ENCODE peak calls at places on chromosomes 2 and 18, in seven cellular contexts. One of them, this sample, is unnamed.
A peak's percentile ranks its signal among the peaks of the same experiment; 100 is the strongest.

GRCh38 chr18:21386523-21387240 is 144.7 kb downstream of the GREB1L start:
- DNase-seq in GM12865: no peak
- DNase-seq in neuronal stem cell: no peak
- DNase-seq in fibroblast of lung: no peak
- DNase-seq in iPS DF 6.9: peak; percentile 54
- DNase-seq in fibroblast of pulmonary artery: no peak
- DNase-seq in choroid plexus epithelial cell: no peak
- DNase-seq in this sample: no peak

GRCh38 chr2:53852540-53852939 is 7.2 kb downstream of the GPR75 start:
- DNase-seq in GM12865: no peak
- DNase-seq in neuronal stem cell: no peak
- DNase-seq in fibroblast of lung: no peak
- DNase-seq in iPS DF 6.9: no peak
- DNase-seq in fibroblast of pulmonary artery: no peak
- DNase-seq in choroid plexus epithelial cell: no peak
- DNase-seq in this sample: no peak

GRCh38 chr2:191009541-191010374 is 4.2 kb downstream of the STAT1 start:
- DNase-seq in GM12865: no peak
- DNase-seq in neuronal stem cell: no peak
- DNase-seq in fibroblast of lung: peak; percentile 34
- DNase-seq in iPS DF 6.9: no peak
- DNase-seq in fibroblast of pulmonary artery: no peak
- DNase-seq in choroid plexus epithelial cell: no peak
- DNase-seq in this sample: peak; percentile 59

GRCh38 chr2:219453691-219454131 is 19.1 kb downstream of the SPEG start:
- DNase-seq in GM12865: no peak
- DNase-seq in neuronal stem cell: no peak
- DNase-seq in fibroblast of lung: peak; percentile 94
- DNase-seq in iPS DF 6.9: no peak
- DNase-seq in fibroblast of pulmonary artery: peak; percentile 92
- DNase-seq in choroid plexus epithelial cell: peak; percentile 76
- DNase-seq in this sample: no peak

GRCh38 chr18:63237486-63237885 is 82.1 kb downstream of the BCL2 start:
- DNase-seq in GM12865: no peak
- DNase-seq in neuronal stem cell: peak; percentile 20
- DNase-seq in fibroblast of lung: no peak
- DNase-seq in iPS DF 6.9: no peak
- DNase-seq in fibroblast of pulmonary artery: peak; percentile 78
- DNase-seq in choroid plexus epithelial cell: no peak
- DNase-seq in this sample: peak; percentile 18

GRCh38 chr2:141557329-141558098 is 573.3 kb downstream of the LRP1B start:
- DNase-seq in GM12865: peak; percentile 40
- DNase-seq in neuronal stem cell: no peak
- DNase-seq in fibroblast of lung: peak; percentile 83
- DNase-seq in iPS DF 6.9: no peak
- DNase-seq in fibroblast of pulmonary artery: peak; percentile 96
- DNase-seq in choroid plexus epithelial cell: peak; percentile 98
- DNase-seq in this sample: peak; percentile 98

GRCh38 chr2:28370355-28370754 is 22.3 kb upstream of the FOSL2 start:
- DNase-seq in GM12865: no peak
- DNase-seq in neuronal stem cell: no peak
- DNase-seq in fibroblast of lung: no peak
- DNase-seq in iPS DF 6.9: no peak
- DNase-seq in fibroblast of pulmonary artery: no peak
- DNase-seq in choroid plexus epithelial cell: no peak
- DNase-seq in this sample: peak; percentile 32

GRCh38 chr2:219968685-219969345 is 341.4 kb downstream of the SLC4A3 start:
- DNase-seq in GM12865: no peak
- DNase-seq in neuronal stem cell: no peak
- DNase-seq in fibroblast of lung: peak; percentile 14
- DNase-seq in iPS DF 6.9: no peak
- DNase-seq in fibroblast of pulmonary artery: no peak
- DNase-seq in choroid plexus epithelial cell: no peak
- DNase-seq in this sample: peak; percentile 97

GRCh38 chr2:64862623-64863022 is 126.6 kb upstream of the SLC1A4 start:
- DNase-seq in GM12865: no peak
- DNase-seq in neuronal stem cell: no peak
- DNase-seq in fibroblast of lung: no peak
- DNase-seq in iPS DF 6.9: no peak
- DNase-seq in fibroblast of pulmonary artery: no peak
- DNase-seq in choroid plexus epithelial cell: no peak
- DNase-seq in this sample: no peak

GRCh38 chr2:1605659-1606400 is 138.5 kb downstream of the PXDN start:
- DNase-seq in GM12865: peak; percentile 8
- DNase-seq in neuronal stem cell: no peak
- DNase-seq in fibroblast of lung: no peak
- DNase-seq in iPS DF 6.9: peak; percentile 79
- DNase-seq in fibroblast of pulmonary artery: peak; percentile 63
- DNase-seq in choroid plexus epithelial cell: peak; percentile 62
- DNase-seq in this sample: no peak

GRCh38 chr2:2244508-2244907 is 86.6 kb downstream of the MYT1L start:
- DNase-seq in GM12865: no peak
- DNase-seq in neuronal stem cell: no peak
- DNase-seq in fibroblast of lung: no peak
- DNase-seq in iPS DF 6.9: no peak
- DNase-seq in fibroblast of pulmonary artery: no peak
- DNase-seq in choroid plexus epithelial cell: no peak
- DNase-seq in this sample: no peak

GRCh38 chr2:188576657-188577056 is 285.0 kb downstream of the GULP1 start:
- DNase-seq in GM12865: no peak
- DNase-seq in neuronal stem cell: no peak
- DNase-seq in fibroblast of lung: peak; percentile 32
- DNase-seq in iPS DF 6.9: no peak
- DNase-seq in fibroblast of pulmonary artery: no peak
- DNase-seq in choroid plexus epithelial cell: no peak
- DNase-seq in this sample: no peak
- H3K4me3 ChIP-seq in GM12865: no peak overlapping the region
- H3K4me3 ChIP-seq in neuronal stem cell: no peak overlapping the region
- H3K4me3 ChIP-seq in fibroblast of lung: no peak overlapping the region
- H3K4me3 ChIP-seq in iPS DF 6.9: no peak overlapping the region
- H3K4me3 ChIP-seq in fibroblast of pulmonary artery: no peak overlapping the region
- H3K4me3 ChIP-seq in choroid plexus epithelial cell: no peak overlapping the region
- H3K4me3 ChIP-seq in this sample: no peak overlapping the region

GRCh38 chr2:95024960-95025405 is 525 bp upstream of the MAL start:
- DNase-seq in GM12865: no peak
- DNase-seq in neuronal stem cell: no peak
- DNase-seq in fibroblast of lung: no peak
- DNase-seq in iPS DF 6.9: no peak
- DNase-seq in fibroblast of pulmonary artery: no peak
- DNase-seq in choroid plexus epithelial cell: no peak
- DNase-seq in this sample: no peak

GRCh38 chr2:95025406-95026319 is at the start of gene MAL:
- DNase-seq in GM12865: peak; percentile 47
- DNase-seq in neuronal stem cell: peak; percentile 27
- DNase-seq in fibroblast of lung: no peak
- DNase-seq in iPS DF 6.9: peak; percentile 22
- DNase-seq in fibroblast of pulmonary artery: no peak
- DNase-seq in choroid plexus epithelial cell: no peak
- DNase-seq in this sample: no peak

GRCh38 chr2:95023222-95023597 is 2.3 kb upstream of the MAL start:
- DNase-seq in GM12865: peak; percentile 76
- DNase-seq in neuronal stem cell: no peak
- DNase-seq in fibroblast of lung: no peak
- DNase-seq in iPS DF 6.9: no peak
- DNase-seq in fibroblast of pulmonary artery: no peak
- DNase-seq in choroid plexus epithelial cell: no peak
- DNase-seq in this sample: no peak

GRCh38 chr2:95022309-95023221 is 2.9 kb upstream of the MAL start:
- DNase-seq in GM12865: peak; percentile 86
- DNase-seq in neuronal stem cell: peak; percentile 61
- DNase-seq in fibroblast of lung: peak; percentile 66
- DNase-seq in iPS DF 6.9: peak; percentile 20
- DNase-seq in fibroblast of pulmonary artery: peak; percentile 62
- DNase-seq in choroid plexus epithelial cell: peak; percentile 67
- DNase-seq in this sample: peak; percentile 44

DNA sequence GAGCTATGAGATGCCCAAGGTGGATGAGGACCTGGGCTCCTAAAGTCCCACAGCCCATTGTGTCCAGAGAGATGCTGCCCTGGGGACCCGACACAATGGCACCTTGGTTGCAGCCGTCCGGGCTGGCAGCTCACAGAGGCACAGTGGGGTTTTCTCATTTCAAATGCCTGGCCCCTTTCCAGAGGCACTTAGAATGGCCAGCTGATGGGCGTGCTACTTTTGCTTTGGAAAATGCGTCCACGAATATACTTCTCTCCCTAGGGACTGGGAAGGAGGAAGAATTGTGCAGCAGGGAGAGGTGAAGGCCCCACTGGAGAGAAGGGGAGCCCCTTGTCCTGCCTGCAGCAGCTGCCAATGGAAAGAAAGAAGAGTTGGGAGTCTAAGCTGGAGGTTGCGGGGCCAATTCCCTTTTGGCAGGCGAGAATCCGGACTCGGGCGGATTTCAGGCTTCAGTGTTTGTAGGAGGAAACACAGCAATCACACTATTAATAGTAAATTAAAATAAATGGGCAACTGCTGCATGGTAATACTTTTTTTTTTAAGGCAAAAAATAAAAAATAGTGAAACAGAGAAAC is 1.1 kb upstream of the MAL start:
- DNase-seq in GM12865: no peak
- DNase-seq in neuronal stem cell: no peak
- DNase-seq in fibroblast of lung: no peak
- DNase-seq in iPS DF 6.9: no peak
- DNase-seq in fibroblast of pulmonary artery: no peak
- DNase-seq in choroid plexus epithelial cell: no peak
- DNase-seq in this sample: no peak
- H3K4me3 ChIP-seq in GM12865: peak overlapping the region; percentile 47
- H3K4me3 ChIP-seq in neuronal stem cell: no peak overlapping the region
- H3K4me3 ChIP-seq in fibroblast of lung: no peak overlapping the region
- H3K4me3 ChIP-seq in iPS DF 6.9: no peak overlapping the region
- H3K4me3 ChIP-seq in fibroblast of pulmonary artery: no peak overlapping the region
- H3K4me3 ChIP-seq in choroid plexus epithelial cell: no peak overlapping the region
- H3K4me3 ChIP-seq in this sample: no peak overlapping the region

DNA sequence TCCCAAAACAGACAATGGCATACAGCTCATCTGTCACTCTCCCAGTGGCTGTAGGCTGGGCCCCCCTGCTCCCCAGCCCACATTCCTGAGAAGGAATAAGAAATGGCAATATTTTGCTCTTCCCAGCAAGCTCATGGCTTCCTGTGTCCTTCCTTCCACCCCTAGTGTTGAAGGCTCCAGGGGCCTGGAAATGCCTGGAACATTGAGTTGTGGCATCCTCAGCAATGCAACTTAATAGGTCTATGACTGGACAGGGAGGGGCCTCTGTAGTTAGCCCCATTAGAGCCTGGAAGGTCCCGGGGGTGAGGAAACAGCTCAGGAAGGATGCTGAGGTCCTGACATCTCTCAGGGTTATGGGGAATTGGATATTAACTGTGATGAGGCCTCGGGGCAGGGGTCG is 3.3 kb downstream of the KIF3C start:
- DNase-seq in GM12865: no peak
- DNase-seq in neuronal stem cell: no peak
- DNase-seq in fibroblast of lung: no peak
- DNase-seq in iPS DF 6.9: no peak
- DNase-seq in fibroblast of pulmonary artery: no peak
- DNase-seq in choroid plexus epithelial cell: peak; percentile 12
- DNase-seq in this sample: no peak
- H3K4me3 ChIP-seq in GM12865: no peak overlapping the region
- H3K4me3 ChIP-seq in neuronal stem cell: no peak overlapping the region
- H3K4me3 ChIP-seq in fibroblast of lung: no peak overlapping the region
- H3K4me3 ChIP-seq in iPS DF 6.9: no peak overlapping the region
- H3K4me3 ChIP-seq in fibroblast of pulmonary artery: no peak overlapping the region
- H3K4me3 ChIP-seq in choroid plexus epithelial cell: no peak overlapping the region
- H3K4me3 ChIP-seq in this sample: no peak overlapping the region

GRCh38 chr2:54999182-54999581 is 51.1 kb downstream of the RTN4 start:
- DNase-seq in GM12865: no peak
- DNase-seq in neuronal stem cell: no peak
- DNase-seq in fibroblast of lung: peak; percentile 58
- DNase-seq in iPS DF 6.9: no peak
- DNase-seq in fibroblast of pulmonary artery: peak; percentile 64
- DNase-seq in choroid plexus epithelial cell: peak; percentile 81
- DNase-seq in this sample: peak; percentile 44
- H3K4me3 ChIP-seq in GM12865: no peak overlapping the region
- H3K4me3 ChIP-seq in neuronal stem cell: no peak overlapping the region
- H3K4me3 ChIP-seq in fibroblast of lung: no peak overlapping the region
- H3K4me3 ChIP-seq in iPS DF 6.9: no peak overlapping the region
- H3K4me3 ChIP-seq in fibroblast of pulmonary artery: no peak overlapping the region
- H3K4me3 ChIP-seq in choroid plexus epithelial cell: no peak overlapping the region
- H3K4me3 ChIP-seq in this sample: no peak overlapping the region

GRCh38 chr2:157440404-157441071 is 3.4 kb downstream of the CYTIP start:
- DNase-seq in GM12865: no peak
- DNase-seq in neuronal stem cell: no peak
- DNase-seq in fibroblast of lung: no peak
- DNase-seq in iPS DF 6.9: no peak
- DNase-seq in fibroblast of pulmonary artery: no peak
- DNase-seq in choroid plexus epithelial cell: no peak
- DNase-seq in this sample: no peak

GRCh38 chr2:157438907-157439791 is 4.7 kb downstream of the CYTIP start:
- DNase-seq in GM12865: peak; percentile 46
- DNase-seq in neuronal stem cell: no peak
- DNase-seq in fibroblast of lung: peak; percentile 23
- DNase-seq in iPS DF 6.9: no peak
- DNase-seq in fibroblast of pulmonary artery: peak; percentile 40
- DNase-seq in choroid plexus epithelial cell: no peak
- DNase-seq in this sample: no peak

GRCh38 chr2:157441072-157441454 is 2.8 kb downstream of the CYTIP start:
- DNase-seq in GM12865: peak; percentile 86
- DNase-seq in neuronal stem cell: no peak
- DNase-seq in fibroblast of lung: peak; percentile 12
- DNase-seq in iPS DF 6.9: no peak
- DNase-seq in fibroblast of pulmonary artery: peak; percentile 56
- DNase-seq in choroid plexus epithelial cell: no peak
- DNase-seq in this sample: no peak

GRCh38 chr2:157442136-157442535 is 1.8 kb downstream of the CYTIP start:
- DNase-seq in GM12865: peak; percentile 50
- DNase-seq in neuronal stem cell: no peak
- DNase-seq in fibroblast of lung: no peak
- DNase-seq in iPS DF 6.9: no peak
- DNase-seq in fibroblast of pulmonary artery: no peak
- DNase-seq in choroid plexus epithelial cell: no peak
- DNase-seq in this sample: no peak

GRCh38 chr2:157439792-157440186 is 4.1 kb downstream of the CYTIP start:
- DNase-seq in GM12865: peak; percentile 76
- DNase-seq in neuronal stem cell: no peak
- DNase-seq in fibroblast of lung: no peak
- DNase-seq in iPS DF 6.9: no peak
- DNase-seq in fibroblast of pulmonary artery: no peak
- DNase-seq in choroid plexus epithelial cell: no peak
- DNase-seq in this sample: no peak
- H3K4me3 ChIP-seq in GM12865: peak overlapping the region; percentile 99
- H3K4me3 ChIP-seq in neuronal stem cell: no peak overlapping the region
- H3K4me3 ChIP-seq in fibroblast of lung: no peak overlapping the region
- H3K4me3 ChIP-seq in iPS DF 6.9: no peak overlapping the region
- H3K4me3 ChIP-seq in fibroblast of pulmonary artery: no peak overlapping the region
- H3K4me3 ChIP-seq in choroid plexus epithelial cell: no peak overlapping the region
- H3K4me3 ChIP-seq in this sample: no peak overlapping the region

This sample was measured in bronchial epithelial cell.